ENCODE peak calls at places on chromosomes 13 and 19, in ten cellular contexts. T, B, R, O, D, Y, P, S, C and W are unnamed samples.

GRCh38 chr13:21219044-21219381 is 42.6 kb downstream of the MRPL57 start:
- DNase-seq in T (no peak), B (no peak), R (no peak), O (no peak), D (no peak), Y (no peak), P (no peak), S (no peak), C (no peak), W (no peak)

GRCh38 chr13:69857188-69857821 is 250.3 kb upstream of the ATXN8OS start:
- DNase-seq in T (peak; percentile 1), B (peak; percentile 37), R (peak; percentile 0), O (no peak), D (no peak), Y (no peak), P (no peak), S (peak; percentile 66), C (no peak), W (no peak)

GRCh38 chr19:11254662-11255061 is 7.7 kb downstream of the DOCK6 start:
- DNase-seq in T (no peak), B (no peak), R (no peak), O (no peak), D (no peak), Y (no peak), P (no peak), S (peak; percentile 37), C (no peak), W (no peak)

GRCh38 chr19:19643158-19644053 is at the start of gene GMIP:
- DNase-seq in T (peak; percentile 29), B (peak; percentile 50), R (peak; percentile 55), O (no peak), D (peak; percentile 90), Y (peak; percentile 89), P (peak; percentile 81), S (peak; percentile 68), C (peak; percentile 92), W (peak; percentile 86)

GRCh38 chr13:31538067-31539042 is 201.0 kb upstream of the RXFP2 start:
- DNase-seq in T (peak; percentile 45), B (peak; percentile 74), R (no peak), O (no peak), D (no peak), Y (no peak), P (no peak), S (peak; percentile 59), C (peak; percentile 25), W (no peak)

GRCh38 chr13:93776936-93777335 is 550.3 kb downstream of the GPC6 start:
- DNase-seq in T (peak; percentile 49), B (peak; percentile 66), R (no peak), O (no peak), D (no peak), Y (no peak), P (no peak), S (peak; percentile 65), C (no peak), W (no peak)

GRCh38 chr19:49020342-49020741 is 3.5 kb upstream of the LHB start:
- DNase-seq in T (no peak), B (no peak), R (no peak), O (no peak), D (no peak), Y (no peak), P (no peak), S (no peak), C (no peak), W (no peak)

GRCh38 chr13:31870511-31870910 is 131.2 kb downstream of the RXFP2 start:
- DNase-seq in T (no peak), B (no peak), R (no peak), O (no peak), D (no peak), Y (no peak), P (no peak), S (no peak), C (no peak), W (no peak)

GRCh38 chr13:29917573-29918091 is 67.2 kb upstream of the UBL3 start:
- DNase-seq in T (peak; percentile 48), B (no peak), R (no peak), O (no peak), D (no peak), Y (no peak), P (no peak), S (no peak), C (no peak), W (no peak)

GRCh38 chr19:45090034-45090433 is 2.9 kb upstream of the PPP1R37 start:
- DNase-seq in T (no peak), B (no peak), R (no peak), O (no peak), D (no peak), Y (no peak), P (no peak), S (no peak), C (no peak), W (no peak)

GRCh38 chr19:32921624-32922023 is 50.1 kb downstream of the CEP89 start:
- DNase-seq in T (no peak), B (no peak), R (no peak), O (no peak), D (no peak), Y (no peak), P (no peak), S (no peak), C (no peak), W (no peak)

GRCh38 chr13:46170687-46171086 is 11.3 kb downstream of the LCP1 start:
- DNase-seq in T (no peak), B (peak; percentile 69), R (no peak), O (no peak), D (peak; percentile 61), Y (peak; percentile 54), P (no peak), S (no peak), C (no peak), W (peak; percentile 24)

DNA sequence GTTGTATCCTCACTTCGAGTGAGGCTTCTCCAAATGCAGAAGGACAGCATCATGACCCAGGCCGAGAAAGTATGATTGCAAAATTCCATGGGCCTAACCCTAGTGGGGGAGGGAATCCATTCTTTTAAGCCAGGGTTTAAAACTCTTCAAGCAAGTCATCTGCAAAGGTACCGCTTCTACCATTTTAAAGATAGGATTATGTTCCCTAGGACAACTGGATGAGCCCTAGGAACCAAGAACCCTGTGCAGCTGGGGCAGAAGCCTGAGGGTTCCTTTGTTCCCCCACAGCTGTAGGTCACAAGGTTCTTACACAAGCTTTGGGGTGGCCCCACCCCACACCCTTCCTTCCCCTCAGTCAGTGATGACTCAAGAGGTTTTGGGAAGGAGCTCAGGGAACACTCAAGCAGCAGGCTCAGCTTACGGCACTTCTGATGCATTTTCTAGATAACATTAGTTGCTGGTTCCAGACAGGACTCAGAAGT is 13.5 kb downstream of the ARL11 start:
- DNase-seq in T (peak; percentile 88), B (peak; percentile 90), R (no peak), O (no peak), D (no peak), Y (no peak), P (peak; percentile 51), S (peak; percentile 36), C (peak; percentile 32), W (no peak)
- H3K9me3 ChIP-seq in T (no peaks in the 10 kb centered on the region), B (no peaks in the 10 kb centered on the region), R (no peaks in the 10 kb centered on the region), O (no peaks in the 10 kb centered on the region), D (no peaks in the 10 kb centered on the region), Y (no peaks in the 10 kb centered on the region), P (no peaks in the 10 kb centered on the region), S (no peaks in the 10 kb centered on the region), C (no peaks in the 10 kb centered on the region), W (no peaks in the 10 kb centered on the region)

DNA sequence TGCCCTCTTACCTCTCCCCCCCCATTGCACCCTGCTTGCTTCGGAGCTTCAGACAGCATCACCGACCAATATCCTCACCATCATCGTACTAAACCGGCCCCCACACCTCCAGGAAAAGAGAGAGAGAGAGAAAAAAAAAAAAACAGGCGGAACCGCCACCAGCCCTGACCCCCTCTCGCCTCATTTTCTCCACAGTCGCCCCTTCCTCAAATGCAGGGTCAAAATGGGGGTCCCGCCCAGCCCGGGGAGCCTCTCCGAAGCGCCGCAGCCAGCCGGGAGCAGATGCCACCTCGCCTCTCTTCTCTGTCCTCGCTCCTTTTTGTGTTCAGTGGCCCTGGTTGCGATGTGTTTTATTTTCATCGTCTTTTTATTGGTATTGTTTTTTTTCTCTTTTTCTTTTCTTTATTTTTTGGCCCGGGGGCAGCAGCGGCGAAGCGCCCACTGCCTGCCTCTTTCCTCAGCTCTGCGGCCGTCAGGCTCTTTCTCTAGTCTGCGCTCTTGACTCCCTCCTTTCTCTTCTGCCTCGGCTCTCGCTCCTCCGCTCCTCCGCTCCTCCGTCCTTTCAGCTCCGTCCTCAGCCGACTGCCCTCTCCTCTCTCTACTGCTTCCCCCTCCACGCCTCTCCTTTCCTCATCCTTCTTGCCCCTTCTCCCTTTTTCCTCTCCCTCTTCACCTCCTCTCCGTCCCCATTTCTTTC is 41.4 kb downstream of the DEDD2 start:
- DNase-seq in T (peak; percentile 17), B (peak; percentile 35), R (peak; percentile 69), O (no peak), D (peak; percentile 19), Y (peak; percentile 6), P (no peak), S (peak; percentile 19), C (no peak), W (no peak)
- H3K9me3 ChIP-seq in T (no peaks in the 10 kb centered on the region), B (no peaks in the 10 kb centered on the region), R (no peaks in the 10 kb centered on the region), O (no peaks in the 10 kb centered on the region), D (no peaks in the 10 kb centered on the region), Y (no peaks in the 10 kb centered on the region), P (no peaks in the 10 kb centered on the region), S (no peaks in the 10 kb centered on the region), C (no peaks in the 10 kb centered on the region), W (no peaks in the 10 kb centered on the region)

GRCh38 chr19:58107778-58108545 is 9.9 kb upstream of the ZSCAN18 start:
- DNase-seq in T (no peak), B (no peak), R (no peak), O (no peak), D (no peak), Y (no peak), P (no peak), S (no peak), C (no peak), W (no peak)

DNA sequence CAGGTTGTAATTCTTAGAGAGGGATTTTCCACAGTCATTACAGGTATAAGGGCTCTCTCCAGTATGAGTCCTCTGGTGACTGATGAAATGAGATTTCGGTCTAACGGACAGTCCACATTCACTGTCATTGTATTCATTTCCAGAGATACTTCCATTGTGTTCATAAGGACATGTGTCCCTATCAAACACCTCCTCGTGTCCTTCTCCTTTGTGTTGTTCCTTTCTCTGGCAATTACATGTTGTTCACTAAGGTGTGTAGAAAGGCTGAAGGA is 10.5 kb upstream of the ZSCAN18 start:
- DNase-seq in T (no peak), B (no peak), R (no peak), O (no peak), D (no peak), Y (no peak), P (no peak), S (no peak), C (no peak), W (no peak)
- H3K9me3 ChIP-seq in T (peaks cover 65% of the 10 kb centered on the region), B (no peaks in the 10 kb centered on the region), R (peaks cover 87% of the 10 kb centered on the region), O (peaks cover 72% of the 10 kb centered on the region), D (peaks cover 39% of the 10 kb centered on the region), Y (peaks cover 93% of the 10 kb centered on the region), P (peaks cover 15% of the 10 kb centered on the region), S (peaks cover 55% of the 10 kb centered on the region), C (no peaks in the 10 kb centered on the region), W (peaks cover 25% of the 10 kb centered on the region)

DNA sequence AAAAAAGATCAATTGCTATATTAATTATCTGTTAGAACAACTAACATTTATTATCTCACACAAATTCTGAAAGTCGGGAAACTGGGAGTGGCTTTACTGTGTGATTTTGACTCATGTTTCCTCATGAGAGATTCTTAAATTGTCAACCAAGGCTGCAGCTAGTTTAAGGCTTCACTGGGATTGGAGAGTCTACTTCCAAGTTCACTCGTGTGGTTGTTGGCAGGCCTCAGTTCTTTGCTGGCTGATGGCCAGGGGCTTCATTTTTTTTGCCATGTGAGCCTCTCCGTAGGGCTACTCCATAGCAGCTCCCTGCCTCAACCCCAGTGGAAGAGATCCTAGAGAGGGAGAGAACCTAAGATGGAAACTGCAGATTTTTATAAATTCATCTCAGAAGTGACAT is 24.5 kb upstream of the LPAR6 start:
- DNase-seq in T (peak; percentile 45), B (peak; percentile 90), R (no peak), O (peak; percentile 45), D (no peak), Y (no peak), P (peak; percentile 78), S (no peak), C (peak; percentile 38), W (no peak)
- H3K9me3 ChIP-seq in T (no peaks in the 10 kb centered on the region), B (no peaks in the 10 kb centered on the region), R (no peaks in the 10 kb centered on the region), O (no peaks in the 10 kb centered on the region), D (no peaks in the 10 kb centered on the region), Y (no peaks in the 10 kb centered on the region), P (no peaks in the 10 kb centered on the region), S (no peaks in the 10 kb centered on the region), C (no peaks in the 10 kb centered on the region), W (no peaks in the 10 kb centered on the region)